ENCODE peak calls at places on chromosomes 1 and 21, in ten cellular contexts. E is PC-9; R is hepatocyte; H is cardiac muscle cell; Y is tibial artery; A is cardiac fibroblast; L is breast epithelium; Z is prostate gland; K is ovary; I is CD8-positive, alpha-beta T cell. S is an unnamed sample.

GRCh38 chr1:181190362-181191035 is 102.0 kb downstream of the IER5 start:
- DNase-seq in E (no peak), R (peak), H (no peak), Y (no peak), A (no peak), L (no peak), Z (no peak), K (no peak), I (no peak), S (peak)

GRCh38 chr1:239361403-239361802 is 25.0 kb upstream of the CHRM3 start:
- DNase-seq in E (no peak), R (peak), H (no peak), Y (no peak), A (peak), L (no peak), Z (no peak), K (no peak), I (no peak), S (no peak)

GRCh38 chr1:56774067-56774609 is 45.1 kb downstream of the FYB2 start:
- DNase-seq in E (no peak), R (no peak), H (no peak), Y (no peak), A (no peak), L (no peak), Z (no peak), K (no peak), I (no peak), S (no peak)

GRCh38 chr1:66439028-66439427 is 94.9 kb upstream of the SGIP1 start:
- DNase-seq in E (no peak), R (no peak), H (no peak), Y (no peak), A (no peak), L (no peak), Z (no peak), K (no peak), I (no peak), S (no peak)

GRCh38 chr1:179002552-179003345 is 22.9 kb upstream of the FAM20B start:
- DNase-seq in E (peak), R (peak), H (peak), Y (peak), A (peak), L (no peak), Z (peak), K (peak), I (peak), S (peak)

GRCh38 chr1:8374812-8375211 is 56.9 kb downstream of the SLC45A1 start:
- DNase-seq in E (no peak), R (no peak), H (no peak), Y (no peak), A (peak), L (no peak), Z (no peak), K (no peak), I (peak), S (peak)

GRCh38 chr1:61941794-61942193 is 199.5 kb downstream of the PATJ start:
- DNase-seq in E (no peak), R (no peak), H (no peak), Y (no peak), A (no peak), L (no peak), Z (no peak), K (no peak), I (no peak), S (no peak)

GRCh38 chr1:98342556-98342955 is 319.0 kb upstream of the SNX7 start:
- DNase-seq in E (no peak), R (no peak), H (no peak), Y (no peak), A (no peak), L (no peak), Z (no peak), K (no peak), I (no peak), S (no peak)

GRCh38 chr21:45466330-45467220 is 61.6 kb downstream of the COL18A1 start:
- DNase-seq in E (no peak), R (no peak), H (no peak), Y (no peak), A (no peak), L (no peak), Z (no peak), K (no peak), I (no peak), S (no peak)

GRCh38 chr1:218624051-218624450 is 278.9 kb downstream of the TGFB2 start:
- DNase-seq in E (no peak), R (no peak), H (no peak), Y (no peak), A (no peak), L (no peak), Z (no peak), K (no peak), I (no peak), S (no peak)

GRCh38 chr1:3001471-3002348 is 19.6 kb upstream of the ACTRT2 start:
- DNase-seq in E (no peak), R (no peak), H (no peak), Y (peak), A (no peak), L (no peak), Z (no peak), K (no peak), I (no peak), S (no peak)

GRCh38 chr1:24870551-24871195 is 59.4 kb downstream of the RUNX3 start:
- DNase-seq in E (no peak), R (no peak), H (no peak), Y (peak), A (no peak), L (no peak), Z (no peak), K (no peak), I (peak), S (no peak)

GRCh38 chr1:109516872-109517271 is 7.3 kb upstream of the AMIGO1 start:
- DNase-seq in E (no peak), R (peak), H (no peak), Y (no peak), A (no peak), L (no peak), Z (no peak), K (no peak), I (no peak), S (no peak)

GRCh38 chr1:31377361-31377863 is 4.5 kb upstream of the FABP3 start:
- DNase-seq in E (no peak), R (no peak), H (no peak), Y (no peak), A (no peak), L (no peak), Z (no peak), K (no peak), I (no peak), S (no peak)

GRCh38 chr1:213982814-213983588 is 4.8 kb upstream of the PROX1 start:
- DNase-seq in E (no peak), R (peak), H (peak), Y (no peak), A (no peak), L (no peak), Z (no peak), K (peak), I (no peak), S (no peak)

GRCh38 chr1:160081261-160081936 is at the start of gene KCNJ9:
- DNase-seq in E (no peak), R (no peak), H (no peak), Y (no peak), A (no peak), L (no peak), Z (no peak), K (no peak), I (no peak), S (no peak)

GRCh38 chr1:66217561-66217960 is 316.4 kb upstream of the SGIP1 start:
- DNase-seq in E (no peak), R (no peak), H (no peak), Y (no peak), A (no peak), L (no peak), Z (no peak), K (no peak), I (no peak), S (no peak)

GRCh38 chr1:189021577-189021976 is 1456.1 kb downstream of the BRINP3 start:
- DNase-seq in E (peak), R (no peak), H (no peak), Y (no peak), A (no peak), L (no peak), Z (no peak), K (no peak), I (no peak), S (no peak)

GRCh38 chr1:226029093-226029496 is 30.0 kb upstream of the SDE2 start:
- DNase-seq in E (no peak), R (peak), H (no peak), Y (no peak), A (no peak), L (no peak), Z (no peak), K (no peak), I (no peak), S (no peak)

GRCh38 chr21:46622226-46622625 is 13.2 kb upstream of the PRMT2 start:
- DNase-seq in E (no peak), R (peak), H (no peak), Y (no peak), A (peak), L (peak), Z (no peak), K (peak), I (peak), S (peak)

GRCh38 chr21:37673801-37674575 is 242.3 kb downstream of the KCNJ6 start:
- DNase-seq in E (no peak), R (peak), H (no peak), Y (no peak), A (no peak), L (no peak), Z (no peak), K (no peak), I (no peak), S (no peak)

GRCh38 chr21:23496729-23497128 is 2110.6 kb downstream of the MRPL39 start:
- DNase-seq in E (no peak), R (no peak), H (no peak), Y (no peak), A (no peak), L (no peak), Z (no peak), K (no peak), I (no peak), S (no peak)

GRCh38 chr1:86938450-86938849 is 24.0 kb downstream of the HS2ST1 start:
- DNase-seq in E (no peak), R (no peak), H (no peak), Y (no peak), A (no peak), L (no peak), Z (no peak), K (no peak), I (no peak), S (no peak)

GRCh38 chr1:5140136-5140535 is 485.7 kb downstream of the AJAP1 start:
- DNase-seq in E (no peak), R (no peak), H (no peak), Y (no peak), A (no peak), L (no peak), Z (no peak), K (no peak), I (no peak), S (no peak)

GRCh38 chr1:22444856-22445255 is 6.8 kb upstream of the ZBTB40 start:
- DNase-seq in E (no peak), R (no peak), H (no peak), Y (no peak), A (no peak), L (no peak), Z (no peak), K (no peak), I (no peak), S (no peak)

GRCh38 chr1:14925336-14926136 is 228.0 kb upstream of the TMEM51 start:
- DNase-seq in E (no peak), R (no peak), H (no peak), Y (no peak), A (no peak), L (no peak), Z (no peak), K (no peak), I (no peak), S (no peak)
- TF ChIP-seq CTCF in E (no peak), R (peak), H (no peak), Y (no peak), A (no peak), L (no peak), Z (no peak), K (no peak), I (no peak), S (no peak)

GRCh38 chr1:217117973-217118465 is 394.8 kb upstream of the ESRRG start:
- DNase-seq in E (no peak), R (no peak), H (no peak), Y (no peak), A (no peak), L (no peak), Z (no peak), K (no peak), I (no peak), S (no peak)
- H3K4me3 ChIP-seq in E (no peak), R (no peak), H (no peak), Y (no peak), A (no peak), L (no peak), Z (no peak), K (no peak), I (no peak), S (no peak)

GRCh38 chr1:46530791-46531409 is 20.5 kb downstream of the KNCN start:
- DNase-seq in E (peak), R (peak), H (peak), Y (no peak), A (no peak), L (no peak), Z (no peak), K (no peak), I (no peak), S (no peak)
- TF ChIP-seq CTCF in E (peak), R (peak), H (peak), Y (no peak), A (peak), L (no peak), Z (no peak), K (no peak), I (no peak), S (no peak)

DNA sequence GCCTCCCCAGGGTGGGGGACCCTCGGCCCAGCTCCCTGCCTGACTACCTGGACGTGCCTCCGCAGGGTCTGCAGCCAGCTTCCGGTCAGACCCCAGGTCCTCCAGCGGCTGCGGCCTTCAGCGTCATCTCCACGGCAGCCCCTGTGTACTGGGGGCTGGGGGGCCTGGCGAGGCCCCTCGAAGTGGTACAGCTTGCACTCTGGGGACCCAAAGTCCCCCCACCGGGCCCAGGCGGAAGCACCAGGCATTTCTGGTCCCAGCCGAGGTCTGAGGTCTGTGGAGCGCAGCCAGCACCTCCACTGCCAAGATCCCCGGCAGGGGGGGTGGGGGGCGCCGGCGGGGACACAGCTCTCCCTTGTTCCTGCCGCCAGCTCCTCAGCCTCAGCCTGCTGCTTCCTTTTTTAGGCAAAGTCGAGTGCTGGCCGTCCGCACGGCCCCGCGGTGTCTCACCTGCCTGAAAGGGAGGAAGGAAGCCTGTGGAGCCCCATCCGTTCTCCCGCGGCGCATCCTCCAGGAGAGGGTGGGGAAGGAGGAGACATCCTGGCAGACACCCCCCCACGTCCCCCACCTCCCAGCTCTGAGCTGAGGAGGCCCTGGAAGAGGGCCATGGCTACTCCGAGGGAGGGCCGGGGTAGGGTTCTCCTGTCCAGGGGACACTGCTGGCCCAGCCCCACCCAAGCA is 1.2 kb upstream of the VWA1 start:
- DNase-seq in E (peak), R (no peak), H (peak), Y (peak), A (peak), L (peak), Z (peak), K (peak), I (no peak), S (peak)
- H3K4me3 ChIP-seq in E (no peak), R (no peak), H (no peak), Y (no peak), A (no peak), L (peak), Z (peak), K (no peak), I (no peak), S (no peak)

GRCh38 chr1:207565546-207566468 is 69.8 kb downstream of the CR1 start:
- DNase-seq in E (peak), R (peak), H (peak), Y (no peak), A (peak), L (no peak), Z (no peak), K (no peak), I (no peak), S (peak)
- TF ChIP-seq CTCF in E (peak), R (peak), H (peak), Y (no peak), A (peak), L (no peak), Z (no peak), K (no peak), I (no peak), S (no peak)

DNA sequence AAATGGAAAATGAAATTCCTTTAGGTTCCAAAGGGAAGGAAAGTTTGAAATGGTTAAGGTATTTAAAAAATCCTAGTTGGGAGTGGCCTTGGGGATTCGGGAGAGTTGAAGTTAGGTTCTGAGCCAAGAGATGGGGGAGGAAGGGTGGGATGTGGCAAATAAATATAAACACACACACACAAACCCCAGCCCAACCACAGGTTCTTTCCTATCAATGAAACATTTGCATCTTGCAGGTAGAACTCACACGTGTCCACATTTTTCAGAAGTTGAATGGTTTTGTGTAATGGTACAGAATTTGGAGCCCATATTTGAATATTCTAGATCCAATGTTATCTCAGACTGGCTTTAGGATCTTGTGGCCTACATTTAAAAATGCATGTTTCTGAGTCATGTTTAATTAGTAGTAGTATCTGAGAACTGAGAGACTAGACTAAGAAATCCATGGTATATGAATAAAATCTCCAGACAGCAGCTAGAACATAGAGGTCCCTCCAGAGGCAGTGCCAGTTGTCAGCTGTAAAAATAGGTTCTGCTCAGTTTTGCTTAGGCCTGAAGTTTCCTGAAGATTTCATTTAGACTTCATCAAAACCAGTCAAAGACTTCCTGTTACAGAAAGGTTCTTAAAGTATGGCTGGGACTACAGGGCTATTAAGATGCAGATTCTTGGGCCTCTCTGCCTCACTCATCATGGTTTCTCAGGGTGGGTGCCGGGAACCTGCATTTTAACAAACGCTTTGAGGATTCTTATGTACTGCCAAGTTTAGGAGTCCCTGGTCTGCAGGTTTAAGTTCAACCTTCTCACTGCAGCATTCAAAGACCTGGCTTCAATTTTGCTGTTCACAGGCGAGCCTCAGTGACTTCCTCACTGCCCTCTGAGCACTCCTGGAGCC is 21.3 kb downstream of the RUNX1 start:
- DNase-seq in E (no peak), R (no peak), H (no peak), Y (no peak), A (no peak), L (no peak), Z (no peak), K (no peak), I (no peak), S (no peak)
- H3K4me3 ChIP-seq in E (no peak), R (no peak), H (no peak), Y (no peak), A (no peak), L (no peak), Z (no peak), K (no peak), I (peak), S (no peak)

DNA sequence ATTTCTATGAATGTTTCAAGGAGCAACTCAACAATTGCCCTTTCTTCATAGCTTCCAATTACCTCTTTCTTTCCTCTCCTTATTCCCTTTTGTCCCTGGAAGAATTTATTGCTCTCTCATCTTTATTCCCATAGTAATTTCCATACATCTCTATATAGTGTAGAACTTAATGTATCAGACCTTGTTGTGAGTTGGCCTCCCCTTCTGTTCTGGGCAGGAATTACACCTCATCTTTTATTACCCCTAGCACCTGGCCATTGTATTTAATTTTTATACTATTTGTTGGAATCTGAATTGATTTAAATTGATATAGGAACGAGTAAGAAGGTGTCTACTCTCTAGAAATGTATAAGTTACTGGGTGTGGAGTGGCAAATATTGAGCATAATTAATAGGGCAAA is 114.5 kb downstream of the CACHD1 start:
- DNase-seq in E (no peak), R (no peak), H (no peak), Y (no peak), A (no peak), L (no peak), Z (no peak), K (no peak), I (no peak), S (no peak)
- TF ChIP-seq CTCF in E (peak), R (peak), H (peak), Y (no peak), A (peak), L (no peak), Z (no peak), K (no peak), I (peak), S (no peak)

S was measured in testis.